ENCODE peak calls at places on chromosomes 11 and 22, in eight cellular contexts. One of them, this sample, is unnamed.

GRCh38 chr11:95520765-95521542 is 268.6 kb downstream of the FAM76B start:
- DNase-seq in aorta: no peak
- DNase-seq in psoas muscle: no peak
- DNase-seq in heart left ventricle: no peak
- DNase-seq in CD8-positive, alpha-beta T cell: no peak
- DNase-seq in sigmoid colon: no peak
- DNase-seq in RWPE2: peak; percentile 93
- DNase-seq in Caco-2: no peak
- DNase-seq in this sample: peak; percentile 41

GRCh38 chr11:70090989-70091388 is 12.9 kb downstream of the ANO1 start:
- DNase-seq in Caco-2: no peak
- DNase-seq in RWPE2: no peak
- DNase-seq in sigmoid colon: peak; percentile 82
- DNase-seq in CD8-positive, alpha-beta T cell: no peak
- DNase-seq in aorta: peak; percentile 69
- DNase-seq in psoas muscle: peak; percentile 82
- DNase-seq in heart left ventricle: peak; percentile 72
- DNase-seq in this sample: no peak

GRCh38 chr22:39515266-39516050 is 4.9 kb upstream of the ATF4 start:
- DNase-seq in sigmoid colon: no peak
- DNase-seq in Caco-2: no peak
- DNase-seq in aorta: no peak
- DNase-seq in RWPE2: no peak
- DNase-seq in heart left ventricle: no peak
- DNase-seq in CD8-positive, alpha-beta T cell: no peak
- DNase-seq in psoas muscle: no peak
- DNase-seq in this sample: peak; percentile 13

GRCh38 chr11:70381350-70381749 is 17.0 kb upstream of the CTTN start:
- DNase-seq in Caco-2: peak; percentile 35
- DNase-seq in heart left ventricle: no peak
- DNase-seq in CD8-positive, alpha-beta T cell: no peak
- DNase-seq in sigmoid colon: peak; percentile 22
- DNase-seq in aorta: peak; percentile 32
- DNase-seq in RWPE2: no peak
- DNase-seq in psoas muscle: no peak
- DNase-seq in this sample: no peak

GRCh38 chr11:73189315-73189714 is 28.8 kb upstream of the P2RY2 start:
- DNase-seq in sigmoid colon: peak; percentile 70
- DNase-seq in psoas muscle: no peak
- DNase-seq in CD8-positive, alpha-beta T cell: no peak
- DNase-seq in RWPE2: no peak
- DNase-seq in aorta: peak; percentile 77
- DNase-seq in Caco-2: no peak
- DNase-seq in heart left ventricle: no peak
- DNase-seq in this sample: no peak

GRCh38 chr11:35747638-35748037 is 85.1 kb downstream of the TRIM44 start:
- DNase-seq in CD8-positive, alpha-beta T cell: no peak
- DNase-seq in psoas muscle: no peak
- DNase-seq in Caco-2: no peak
- DNase-seq in heart left ventricle: no peak
- DNase-seq in sigmoid colon: no peak
- DNase-seq in aorta: no peak
- DNase-seq in RWPE2: no peak
- DNase-seq in this sample: no peak

GRCh38 chr11:86620796-86621575 is 51.4 kb downstream of the ME3 start:
- DNase-seq in aorta: no peak
- DNase-seq in psoas muscle: no peak
- DNase-seq in heart left ventricle: no peak
- DNase-seq in CD8-positive, alpha-beta T cell: no peak
- DNase-seq in RWPE2: no peak
- DNase-seq in Caco-2: no peak
- DNase-seq in sigmoid colon: no peak
- DNase-seq in this sample: no peak

GRCh38 chr22:35349704-35350538 is 31.0 kb upstream of the HMOX1 start:
- DNase-seq in Caco-2: no peak
- DNase-seq in sigmoid colon: no peak
- DNase-seq in psoas muscle: no peak
- DNase-seq in heart left ventricle: no peak
- DNase-seq in CD8-positive, alpha-beta T cell: no peak
- DNase-seq in aorta: peak; percentile 55
- DNase-seq in RWPE2: no peak
- DNase-seq in this sample: peak; percentile 78

GRCh38 chr11:115060840-115061239 is 382.5 kb downstream of the NXPE2 start:
- DNase-seq in psoas muscle: no peak
- DNase-seq in heart left ventricle: no peak
- DNase-seq in CD8-positive, alpha-beta T cell: no peak
- DNase-seq in Caco-2: no peak
- DNase-seq in sigmoid colon: no peak
- DNase-seq in aorta: no peak
- DNase-seq in RWPE2: no peak
- DNase-seq in this sample: no peak

GRCh38 chr11:11849127-11849746 is 7.5 kb downstream of the USP47 start:
- DNase-seq in Caco-2: peak; percentile 70
- DNase-seq in sigmoid colon: no peak
- DNase-seq in heart left ventricle: peak; percentile 48
- DNase-seq in CD8-positive, alpha-beta T cell: peak; percentile 67
- DNase-seq in psoas muscle: peak; percentile 66
- DNase-seq in aorta: no peak
- DNase-seq in RWPE2: no peak
- DNase-seq in this sample: peak; percentile 56

GRCh38 chr11:20156280-20156875 is 3.9 kb downstream of the DBX1 start:
- DNase-seq in CD8-positive, alpha-beta T cell: peak; percentile 59
- DNase-seq in Caco-2: peak; percentile 44
- DNase-seq in aorta: peak; percentile 50
- DNase-seq in RWPE2: no peak
- DNase-seq in heart left ventricle: no peak
- DNase-seq in sigmoid colon: no peak
- DNase-seq in psoas muscle: no peak
- DNase-seq in this sample: no peak

GRCh38 chr11:47376543-47377371 is 1.6 kb downstream of the SPI1 start:
- DNase-seq in psoas muscle: peak; percentile 69
- DNase-seq in Caco-2: no peak
- DNase-seq in CD8-positive, alpha-beta T cell: no peak
- DNase-seq in heart left ventricle: no peak
- DNase-seq in RWPE2: no peak
- DNase-seq in aorta: peak; percentile 83
- DNase-seq in sigmoid colon: no peak
- DNase-seq in this sample: no peak

GRCh38 chr11:119742263-119742861 is 13.4 kb upstream of the NECTIN1 start:
- DNase-seq in RWPE2: peak; percentile 38
- DNase-seq in heart left ventricle: no peak
- DNase-seq in psoas muscle: peak; percentile 45
- DNase-seq in aorta: peak; percentile 57
- DNase-seq in sigmoid colon: no peak
- DNase-seq in CD8-positive, alpha-beta T cell: peak; percentile 43
- DNase-seq in Caco-2: no peak
- DNase-seq in this sample: peak; percentile 18

GRCh38 chr11:119739021-119739703 is 10.2 kb upstream of the NECTIN1 start:
- DNase-seq in aorta: no peak
- DNase-seq in heart left ventricle: no peak
- DNase-seq in sigmoid colon: no peak
- DNase-seq in CD8-positive, alpha-beta T cell: no peak
- DNase-seq in RWPE2: no peak
- DNase-seq in psoas muscle: no peak
- DNase-seq in Caco-2: peak; percentile 80
- DNase-seq in this sample: no peak

GRCh38 chr11:119739975-119740374 is 11.0 kb upstream of the NECTIN1 start:
- DNase-seq in heart left ventricle: no peak
- DNase-seq in sigmoid colon: no peak
- DNase-seq in psoas muscle: no peak
- DNase-seq in RWPE2: no peak
- DNase-seq in CD8-positive, alpha-beta T cell: no peak
- DNase-seq in aorta: no peak
- DNase-seq in Caco-2: peak; percentile 68
- DNase-seq in this sample: no peak

GRCh38 chr11:119743041-119743440 is 14.0 kb upstream of the NECTIN1 start:
- DNase-seq in heart left ventricle: no peak
- DNase-seq in psoas muscle: peak; percentile 19
- DNase-seq in sigmoid colon: no peak
- DNase-seq in aorta: no peak
- DNase-seq in CD8-positive, alpha-beta T cell: no peak
- DNase-seq in Caco-2: no peak
- DNase-seq in RWPE2: no peak
- DNase-seq in this sample: no peak

DNA sequence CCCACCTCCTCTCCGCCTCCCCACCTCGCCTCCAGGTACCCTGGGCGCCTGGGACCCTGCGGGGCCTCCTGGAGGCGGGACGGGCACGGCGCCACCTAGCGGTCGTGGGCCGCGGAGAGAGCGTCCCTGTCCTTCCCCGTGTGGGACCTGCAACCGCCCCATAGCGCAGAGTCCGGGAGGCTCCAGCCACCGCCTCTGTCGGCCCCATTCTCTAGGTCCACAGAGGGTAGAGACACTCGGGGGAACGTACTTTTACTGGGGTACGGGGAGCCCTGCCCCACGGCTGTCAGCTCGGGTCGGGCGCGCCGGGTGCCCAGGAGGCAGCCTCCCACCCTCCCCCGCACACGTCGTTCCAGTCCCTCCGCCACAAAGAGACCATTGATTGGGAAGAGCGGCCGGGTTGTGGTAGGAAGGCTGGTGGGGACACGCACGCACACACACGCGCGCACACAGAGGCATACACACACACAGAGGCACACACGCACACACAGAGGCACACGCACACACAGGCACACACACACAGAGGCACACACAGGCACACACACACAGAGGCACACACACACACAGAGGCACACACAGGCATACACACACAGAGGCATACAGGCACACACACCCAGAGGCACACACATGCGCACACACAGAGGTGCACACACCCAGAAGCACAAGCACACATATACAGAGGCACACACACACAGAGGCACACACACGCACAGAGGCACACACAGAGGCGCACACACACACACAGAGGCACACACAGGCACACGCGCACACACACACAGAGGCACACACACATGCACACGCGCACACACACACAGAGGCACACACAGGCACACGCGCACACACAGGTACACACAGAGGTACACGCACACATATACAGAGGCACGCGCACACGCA is 12.6 kb upstream of the NECTIN1 start:
- DNase-seq in RWPE2: peak; percentile 40
- DNase-seq in sigmoid colon: no peak
- DNase-seq in psoas muscle: peak; percentile 64
- DNase-seq in aorta: peak; percentile 64
- DNase-seq in Caco-2: no peak
- DNase-seq in CD8-positive, alpha-beta T cell: peak; percentile 45
- DNase-seq in heart left ventricle: peak; percentile 50
- DNase-seq in this sample: no peak
- H3K4me1 ChIP-seq in RWPE2: no peaks in the 10 kb centered on the region
- H3K4me1 ChIP-seq in sigmoid colon: peaks cover 18% of the 10 kb centered on the region
- H3K4me1 ChIP-seq in psoas muscle: no peaks in the 10 kb centered on the region
- H3K4me1 ChIP-seq in aorta: no peaks in the 10 kb centered on the region
- H3K4me1 ChIP-seq in Caco-2: peaks cover 24% of the 10 kb centered on the region
- H3K4me1 ChIP-seq in CD8-positive, alpha-beta T cell: peaks cover 7% of the 10 kb centered on the region
- H3K4me1 ChIP-seq in heart left ventricle: no peaks in the 10 kb centered on the region
- H3K4me1 ChIP-seq in this sample: no peaks in the 10 kb centered on the region

DNA sequence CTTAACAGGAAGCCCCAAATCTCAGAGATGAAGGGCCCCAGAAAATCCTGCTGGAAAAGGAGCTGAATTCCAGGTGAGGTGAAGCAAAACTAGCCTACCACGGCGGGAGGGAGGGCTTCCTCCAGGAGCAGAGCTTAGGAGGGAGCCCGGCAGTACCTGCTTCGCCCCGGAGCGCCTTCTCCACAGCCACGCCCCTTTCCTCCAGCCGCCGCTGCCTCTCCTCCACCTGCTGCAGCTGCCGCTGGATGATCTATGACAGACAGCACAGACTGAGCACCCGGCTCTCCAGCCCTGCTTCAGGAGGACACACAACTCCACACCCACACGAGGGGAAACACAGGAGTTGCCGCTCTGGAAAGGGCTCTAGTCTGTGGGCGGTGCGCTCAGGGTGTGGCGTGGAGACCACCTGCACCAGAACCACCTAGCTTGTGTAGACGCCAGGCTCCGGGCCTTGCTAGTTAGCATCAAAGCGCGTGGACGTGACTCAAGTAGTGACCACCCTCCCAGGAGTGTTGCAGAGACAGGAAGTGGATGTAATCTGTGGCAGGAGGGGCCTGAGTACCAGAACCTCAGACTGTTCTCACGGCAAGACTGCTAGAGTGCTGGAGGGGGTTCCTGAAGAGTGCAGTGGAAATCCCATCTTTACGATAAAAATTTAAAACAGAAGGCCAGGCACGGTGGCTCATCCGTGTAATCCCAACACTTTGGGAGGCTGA is 34.6 kb upstream of the BID start:
- DNase-seq in psoas muscle: no peak
- DNase-seq in sigmoid colon: no peak
- DNase-seq in heart left ventricle: no peak
- DNase-seq in Caco-2: no peak
- DNase-seq in CD8-positive, alpha-beta T cell: no peak
- DNase-seq in RWPE2: no peak
- DNase-seq in aorta: no peak
- DNase-seq in this sample: no peak
- H3K36me3 ChIP-seq in psoas muscle: peaks cover 74% of the 10 kb centered on the region
- H3K36me3 ChIP-seq in sigmoid colon: peaks cover 100% of the 10 kb centered on the region
- H3K36me3 ChIP-seq in heart left ventricle: peaks cover 6% of the 10 kb centered on the region
- H3K36me3 ChIP-seq in Caco-2: no peaks in the 10 kb centered on the region
- H3K36me3 ChIP-seq in CD8-positive, alpha-beta T cell: no peaks in the 10 kb centered on the region
- H3K36me3 ChIP-seq in RWPE2: peaks cover 66% of the 10 kb centered on the region
- H3K36me3 ChIP-seq in aorta: peaks cover 9% of the 10 kb centered on the region
- H3K36me3 ChIP-seq in this sample: no peaks in the 10 kb centered on the region

GRCh38 chr11:113397821-113398220 is 10.2 kb downstream of the ANKK1 start:
- DNase-seq in sigmoid colon: no peak
- DNase-seq in psoas muscle: no peak
- DNase-seq in CD8-positive, alpha-beta T cell: no peak
- DNase-seq in RWPE2: no peak
- DNase-seq in Caco-2: no peak
- DNase-seq in heart left ventricle: no peak
- DNase-seq in aorta: no peak
- DNase-seq in this sample: no peak
- H3K4me1 ChIP-seq in sigmoid colon: no peaks in the 10 kb centered on the region
- H3K4me1 ChIP-seq in psoas muscle: no peaks in the 10 kb centered on the region
- H3K4me1 ChIP-seq in CD8-positive, alpha-beta T cell: no peaks in the 10 kb centered on the region
- H3K4me1 ChIP-seq in RWPE2: peaks cover 8% of the 10 kb centered on the region
- H3K4me1 ChIP-seq in Caco-2: no peaks in the 10 kb centered on the region
- H3K4me1 ChIP-seq in heart left ventricle: no peaks in the 10 kb centered on the region
- H3K4me1 ChIP-seq in aorta: no peaks in the 10 kb centered on the region
- H3K4me1 ChIP-seq in this sample: no peaks in the 10 kb centered on the region

DNA sequence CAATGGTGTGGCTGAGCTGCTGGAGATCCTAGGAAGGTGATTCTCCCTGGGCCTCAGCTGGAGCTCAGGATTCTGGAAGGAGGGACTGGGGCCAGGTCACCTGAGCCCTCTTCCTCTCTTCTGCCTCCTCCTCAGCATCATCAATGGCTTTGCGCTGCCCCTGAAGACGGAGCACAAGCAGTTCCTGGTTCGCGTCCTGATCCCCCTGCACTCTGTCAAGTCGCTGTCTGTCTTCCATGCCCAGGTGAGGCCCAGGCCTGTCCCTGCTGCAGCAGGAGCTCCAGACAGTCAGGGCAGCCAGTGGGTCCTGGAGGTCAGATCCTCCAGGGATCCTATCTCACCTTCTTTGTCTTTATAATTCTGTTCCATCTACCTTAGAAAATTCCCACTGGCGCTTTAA is 5.3 kb downstream of the GPHA2 start:
- DNase-seq in sigmoid colon: no peak
- DNase-seq in psoas muscle: no peak
- DNase-seq in aorta: no peak
- DNase-seq in RWPE2: no peak
- DNase-seq in CD8-positive, alpha-beta T cell: no peak
- DNase-seq in heart left ventricle: no peak
- DNase-seq in Caco-2: no peak
- DNase-seq in this sample: no peak
- H3K36me3 ChIP-seq in sigmoid colon: peaks cover 83% of the 10 kb centered on the region
- H3K36me3 ChIP-seq in psoas muscle: peaks cover 85% of the 10 kb centered on the region
- H3K36me3 ChIP-seq in aorta: peaks cover 12% of the 10 kb centered on the region
- H3K36me3 ChIP-seq in RWPE2: peaks cover 35% of the 10 kb centered on the region
- H3K36me3 ChIP-seq in CD8-positive, alpha-beta T cell: peaks cover 8% of the 10 kb centered on the region
- H3K36me3 ChIP-seq in heart left ventricle: peaks cover 33% of the 10 kb centered on the region
- H3K36me3 ChIP-seq in Caco-2: no peaks in the 10 kb centered on the region
- H3K36me3 ChIP-seq in this sample: no peaks in the 10 kb centered on the region

GRCh38 chr22:23786752-23787599 is at the start of gene SMARCB1:
- DNase-seq in CD8-positive, alpha-beta T cell: peak; percentile 85
- DNase-seq in Caco-2: peak; percentile 84
- DNase-seq in RWPE2: peak; percentile 87
- DNase-seq in heart left ventricle: peak; percentile 94
- DNase-seq in psoas muscle: peak; percentile 96
- DNase-seq in aorta: peak; percentile 95
- DNase-seq in sigmoid colon: peak; percentile 96
- DNase-seq in this sample: peak; percentile 86
- H3K4me1 ChIP-seq in CD8-positive, alpha-beta T cell: peaks cover 37% of the 10 kb centered on the region
- H3K4me1 ChIP-seq in Caco-2: peaks cover 13% of the 10 kb centered on the region
- H3K4me1 ChIP-seq in RWPE2: peaks cover 1% of the 10 kb centered on the region
- H3K4me1 ChIP-seq in heart left ventricle: peaks cover 34% of the 10 kb centered on the region
- H3K4me1 ChIP-seq in psoas muscle: peaks cover 32% of the 10 kb centered on the region
- H3K4me1 ChIP-seq in aorta: no peaks in the 10 kb centered on the region
- H3K4me1 ChIP-seq in sigmoid colon: peaks cover 54% of the 10 kb centered on the region
- H3K4me1 ChIP-seq in this sample: peaks cover 44% of the 10 kb centered on the region

This sample was measured in adrenal gland.